ENCODE peak calls at places on chromosome 18, in seven cellular contexts. V, Z, J, R, U, Y and W are unnamed samples.

GRCh38 chr18:48806551-48807261 is 144.1 kb downstream of the SMAD7 start:
- DNase-seq in V (no peak), Z (no peak), J (peak; percentile 28), R (no peak), U (no peak), Y (no peak), W (no peak)

GRCh38 chr18:2857491-2858063 is 10.8 kb downstream of the EMILIN2 start:
- DNase-seq in V (no peak), Z (no peak), J (peak; percentile 40), R (peak; percentile 14), U (no peak), Y (peak; percentile 80), W (no peak)

GRCh38 chr18:67854340-67854739 is 337.8 kb upstream of the DSEL start:
- DNase-seq in V (no peak), Z (no peak), J (no peak), R (no peak), U (no peak), Y (no peak), W (no peak)

GRCh38 chr18:75984853-75985252 is 510.2 kb downstream of the ZNF516 start:
- DNase-seq in V (no peak), Z (no peak), J (no peak), R (no peak), U (no peak), Y (no peak), W (no peak)

GRCh38 chr18:13103366-13103765 is 112.2 kb downstream of the CEP192 start:
- DNase-seq in V (no peak), Z (no peak), J (no peak), R (no peak), U (peak; percentile 8), Y (no peak), W (no peak)

GRCh38 chr18:11308499-11308898 is 159.1 kb upstream of the PIEZO2 start:
- DNase-seq in V (no peak), Z (no peak), J (peak; percentile 50), R (no peak), U (peak; percentile 32), Y (no peak), W (peak; percentile 72)

GRCh38 chr18:52242711-52243110 is 97.3 kb upstream of the DCC start:
- DNase-seq in V (no peak), Z (no peak), J (no peak), R (no peak), U (no peak), Y (no peak), W (no peak)

GRCh38 chr18:63679820-63680606 is 18.3 kb upstream of the SERPINB3 start:
- DNase-seq in V (no peak), Z (no peak), J (no peak), R (no peak), U (no peak), Y (no peak), W (no peak)

GRCh38 chr18:77862358-77862757 is 612.7 kb downstream of the GALR1 start:
- DNase-seq in V (no peak), Z (no peak), J (no peak), R (no peak), U (no peak), Y (no peak), W (no peak)

GRCh38 chr18:28875059-28875458 is 698.1 kb upstream of the CDH2 start:
- DNase-seq in V (no peak), Z (no peak), J (peak; percentile 70), R (no peak), U (no peak), Y (no peak), W (no peak)

GRCh38 chr18:23406271-23406787 is 46.8 kb upstream of the RIOK3 start:
- DNase-seq in V (no peak), Z (no peak), J (peak; percentile 30), R (no peak), U (no peak), Y (no peak), W (no peak)

GRCh38 chr18:10234912-10235439 is 219.5 kb upstream of the APCDD1 start:
- DNase-seq in V (no peak), Z (no peak), J (peak; percentile 29), R (no peak), U (no peak), Y (peak; percentile 61), W (no peak)

GRCh38 chr18:44452346-44452745 is 228.3 kb upstream of the SETBP1 start:
- DNase-seq in V (no peak), Z (no peak), J (peak; percentile 79), R (no peak), U (no peak), Y (no peak), W (no peak)

GRCh38 chr18:23870963-23871362 is 143.6 kb upstream of the TTC39C start:
- DNase-seq in V (no peak), Z (no peak), J (no peak), R (no peak), U (no peak), Y (no peak), W (no peak)

GRCh38 chr18:44180683-44181082 is 500.0 kb upstream of the SETBP1 start:
- DNase-seq in V (no peak), Z (no peak), J (peak; percentile 2), R (no peak), U (peak; percentile 4), Y (no peak), W (no peak)

GRCh38 chr18:11176416-11176815 is 27.0 kb upstream of the PIEZO2 start:
- DNase-seq in V (no peak), Z (no peak), J (peak; percentile 28), R (no peak), U (no peak), Y (peak; percentile 47), W (no peak)

GRCh38 chr18:62281684-62282083 is 43.4 kb upstream of the TNFRSF11A start:
- DNase-seq in V (no peak), Z (no peak), J (peak; percentile 69), R (no peak), U (no peak), Y (peak; percentile 9), W (peak; percentile 4)

GRCh38 chr18:55078289-55078916 is 119.1 kb upstream of the CCDC68 start:
- DNase-seq in V (no peak), Z (no peak), J (no peak), R (no peak), U (no peak), Y (no peak), W (no peak)

GRCh38 chr18:58310517-58310916 is 266.5 kb downstream of the NEDD4L start:
- DNase-seq in V (no peak), Z (no peak), J (peak; percentile 75), R (peak; percentile 23), U (no peak), Y (no peak), W (no peak)

GRCh38 chr18:7733642-7734041 is 166.5 kb downstream of the PTPRM start:
- DNase-seq in V (no peak), Z (no peak), J (no peak), R (no peak), U (no peak), Y (no peak), W (no peak)

GRCh38 chr18:13178976-13179375 is 39.6 kb upstream of the LDLRAD4 start:
- DNase-seq in V (no peak), Z (no peak), J (peak; percentile 31), R (no peak), U (peak; percentile 22), Y (no peak), W (no peak)

GRCh38 chr18:45775241-45775676 is 50.2 kb upstream of the SIGLEC15 start:
- DNase-seq in V (peak; percentile 5), Z (no peak), J (peak; percentile 84), R (peak; percentile 78), U (peak; percentile 91), Y (peak; percentile 69), W (no peak)

GRCh38 chr18:36769611-36770314 is 59.0 kb downstream of the TPGS2 start:
- DNase-seq in V (no peak), Z (peak; percentile 34), J (no peak), R (peak; percentile 19), U (peak; percentile 29), Y (no peak), W (no peak)

GRCh38 chr18:35456181-35456850 is 41.4 kb downstream of the INO80C start:
- DNase-seq in V (no peak), Z (no peak), J (no peak), R (no peak), U (no peak), Y (no peak), W (no peak)

GRCh38 chr18:48230459-48231113 is 178.6 kb downstream of the ZBTB7C start:
- DNase-seq in V (no peak), Z (peak; percentile 49), J (peak; percentile 66), R (peak; percentile 12), U (peak; percentile 85), Y (peak; percentile 58), W (no peak)

GRCh38 chr18:7221424-7222155 is 9.3 kb upstream of the LRRC30 start:
- DNase-seq in V (no peak), Z (no peak), J (peak; percentile 72), R (peak; percentile 3), U (peak; percentile 63), Y (peak; percentile 60), W (no peak)